ENCODE peak calls at places on chromosomes 6 and 20, in five cellular contexts. M is breast epithelium, U is tibial nerve, J is ovary, Y is esophagus muscularis mucosa. B is an unnamed sample.
A peak's percentile ranks its signal among the peaks of the same experiment; 100 is the strongest.

GRCh38 chr6:158706369-158706982 is 56.6 kb downstream of the SYTL3 start:
- DNase-seq in U (peak; percentile 62), Y (no peak), M (no peak), J (peak; percentile 75), B (peak; percentile 88)

GRCh38 chr20:40797425-40797824 is 108.4 kb upstream of the MAFB start:
- DNase-seq in U (peak; percentile 16), M (no peak), Y (no peak), J (no peak), B (no peak)

GRCh38 chr6:15539722-15540270 is 123.0 kb downstream of the DTNBP1 start:
- DNase-seq in J (no peak), Y (no peak), M (no peak), U (no peak), B (no peak)

GRCh38 chr6:12233693-12234551 is 56.2 kb upstream of the EDN1 start:
- DNase-seq in M (no peak), Y (no peak), J (no peak), U (peak; percentile 78), B (no peak)

GRCh38 chr20:33377366-33377765 is 24.0 kb downstream of the CDK5RAP1 start:
- DNase-seq in M (no peak), U (no peak), Y (no peak), J (no peak), B (no peak)

GRCh38 chr20:56223352-56223751 is 25.2 kb upstream of the MC3R start:
- DNase-seq in M (no peak), Y (no peak), J (no peak), U (no peak), B (no peak)

GRCh38 chr20:50532231-50532630 is 22.0 kb downstream of the PTPN1 start:
- DNase-seq in U (no peak), J (no peak), Y (no peak), M (no peak), B (no peak)

GRCh38 chr6:82143041-82143481 is 104.5 kb downstream of the IBTK start:
- DNase-seq in Y (no peak), U (no peak), J (no peak), M (no peak), B (no peak)

GRCh38 chr20:51354769-51355319 is 187.7 kb downstream of the NFATC2 start:
- DNase-seq in Y (no peak), M (no peak), J (no peak), U (no peak), B (no peak)

DNA sequence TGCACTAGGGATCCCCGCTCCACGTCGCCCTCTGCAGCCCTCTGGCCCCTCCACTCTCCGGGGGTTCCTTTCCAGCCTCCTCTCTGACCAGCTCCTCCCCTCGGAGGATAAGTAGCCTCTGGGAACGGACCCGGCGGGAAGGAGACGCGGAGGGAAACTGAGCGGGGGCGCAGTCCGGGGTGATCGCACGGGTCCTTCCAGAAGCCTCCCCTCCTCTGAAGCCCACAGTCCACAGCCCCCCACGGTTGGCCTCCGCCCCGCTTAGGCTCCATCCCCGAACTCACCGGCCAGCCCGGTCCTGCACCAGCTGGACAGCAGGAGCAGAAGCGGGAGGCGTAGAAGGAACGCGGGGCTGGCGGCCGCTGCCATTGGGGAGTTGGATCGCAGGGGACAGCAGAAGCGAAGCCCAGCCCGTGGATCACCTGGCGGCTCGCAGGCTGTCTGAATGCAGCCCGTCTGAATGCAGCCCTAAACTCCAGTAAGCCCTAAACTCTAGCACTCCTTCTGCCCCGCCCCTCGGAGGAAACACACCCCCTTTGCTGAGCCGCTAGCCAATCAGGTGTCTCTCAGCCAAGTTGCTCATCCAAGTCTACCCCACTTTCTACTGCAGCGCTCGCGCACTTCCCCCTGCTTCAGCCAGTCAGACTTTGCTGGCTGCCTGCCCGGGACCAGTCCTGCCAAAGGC is at the start of gene RAET1G:
- DNase-seq in Y (peak; percentile 97), J (peak; percentile 93), U (peak; percentile 87), M (peak; percentile 87), B (peak; percentile 97)
- H3K4me3 ChIP-seq in Y (peak within 1 kb of the TSS; percentile 54), J (peak within 1 kb of the TSS; percentile 47), U (peak within 1 kb of the TSS; percentile 9), M (peak within 1 kb of the TSS; percentile 38), B (peak within 1 kb of the TSS; percentile 17)

GRCh38 chr20:60365063-60365640 is 406.9 kb downstream of the CDH26 start:
- DNase-seq in J (no peak), M (no peak), Y (no peak), U (no peak), B (no peak)
- TF ChIP-seq CTCF in J (no peak), M (no peak), Y (no peak), U (no peak), B (no peak)

GRCh38 chr6:32894085-32895005 is 40.4 kb downstream of the PSMB9 start:
- DNase-seq in J (peak; percentile 92), M (peak; percentile 94), Y (peak; percentile 98), U (peak; percentile 98), B (peak; percentile 99)

GRCh38 chr6:32895006-32895345 is 41.0 kb downstream of the PSMB9 start:
- DNase-seq in M (no peak), U (no peak), J (no peak), Y (no peak), B (no peak)
- TF ChIP-seq POLR2A in M (no peak), U (no peak), J (no peak), Y (no peak), B (no peak)

GRCh38 chr6:16737389-16737788 is 23.9 kb downstream of the ATXN1 start:
- DNase-seq in Y (no peak), M (no peak), J (no peak), U (no peak), B (no peak)
- H3K4me3 ChIP-seq in Y (no peak overlapping the region), M (no peak overlapping the region), J (no peak overlapping the region), U (no peak overlapping the region), B (no peak overlapping the region)

DNA sequence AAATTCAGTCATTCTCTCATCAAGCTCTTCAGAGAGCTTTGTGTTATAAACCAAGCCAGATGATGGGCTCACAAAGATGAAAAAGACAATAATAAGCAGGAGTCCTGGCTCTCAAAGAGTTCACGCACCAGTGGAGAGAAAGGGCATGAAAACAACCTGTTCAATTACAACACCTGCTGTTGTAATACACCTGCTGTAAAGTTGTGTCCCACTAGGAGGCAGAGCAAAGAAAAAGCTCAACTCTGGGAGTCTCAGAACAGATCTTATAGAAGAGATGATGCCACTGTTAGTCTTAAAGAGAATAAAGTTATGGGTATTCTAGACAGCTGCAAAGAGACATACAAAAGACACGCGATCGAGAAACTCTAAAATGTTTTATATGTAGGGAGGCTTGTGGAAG is 100.6 kb downstream of the DCDC2 start:
- DNase-seq in Y (no peak), U (no peak), M (no peak), J (no peak), B (no peak)
- TF ChIP-seq CTCF in Y (no peak), U (no peak), M (no peak), J (no peak), B (no peak)

GRCh38 chr6:149942461-149942829 is 631 bp downstream of the ULBP2 start:
- DNase-seq in Y (no peak), J (no peak), U (no peak), M (no peak), B (no peak)
- TF ChIP-seq POLR2A in Y (no peak), J (no peak), U (no peak), M (no peak), B (no peak)

GRCh38 chr6:150713876-150714275 is 114.2 kb downstream of the PLEKHG1 start:
- DNase-seq in J (no peak), M (no peak), U (no peak), Y (no peak), B (no peak)
- H3K4me3 ChIP-seq in J (no peak overlapping the region), M (no peak overlapping the region), U (no peak overlapping the region), Y (no peak overlapping the region), B (no peak overlapping the region)

DNA sequence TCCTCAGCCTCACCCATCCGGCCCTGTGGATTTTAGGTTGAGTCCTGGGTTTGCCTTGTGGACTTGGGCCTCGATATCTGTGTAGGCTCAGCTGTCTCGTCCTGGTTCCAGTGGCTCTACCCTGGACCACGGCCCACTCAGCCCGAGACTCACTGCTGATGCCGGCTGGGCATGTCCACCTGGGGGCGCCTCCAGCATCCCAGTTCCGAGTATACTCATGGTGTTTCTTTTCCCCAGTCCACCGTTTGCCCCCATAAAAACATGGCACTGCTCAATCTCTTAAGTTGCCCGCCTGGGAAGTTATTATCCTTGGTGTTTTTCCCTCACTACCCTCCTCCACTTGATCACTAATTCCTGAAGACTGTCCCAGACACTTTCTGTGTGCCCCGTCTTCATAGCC is 99.1 kb downstream of the ARID1B start:
- DNase-seq in M (no peak), U (no peak), Y (no peak), J (no peak), B (no peak)
- TF ChIP-seq CTCF in M (no peak), U (no peak), Y (peak; percentile 28), J (no peak), B (no peak)

DNA sequence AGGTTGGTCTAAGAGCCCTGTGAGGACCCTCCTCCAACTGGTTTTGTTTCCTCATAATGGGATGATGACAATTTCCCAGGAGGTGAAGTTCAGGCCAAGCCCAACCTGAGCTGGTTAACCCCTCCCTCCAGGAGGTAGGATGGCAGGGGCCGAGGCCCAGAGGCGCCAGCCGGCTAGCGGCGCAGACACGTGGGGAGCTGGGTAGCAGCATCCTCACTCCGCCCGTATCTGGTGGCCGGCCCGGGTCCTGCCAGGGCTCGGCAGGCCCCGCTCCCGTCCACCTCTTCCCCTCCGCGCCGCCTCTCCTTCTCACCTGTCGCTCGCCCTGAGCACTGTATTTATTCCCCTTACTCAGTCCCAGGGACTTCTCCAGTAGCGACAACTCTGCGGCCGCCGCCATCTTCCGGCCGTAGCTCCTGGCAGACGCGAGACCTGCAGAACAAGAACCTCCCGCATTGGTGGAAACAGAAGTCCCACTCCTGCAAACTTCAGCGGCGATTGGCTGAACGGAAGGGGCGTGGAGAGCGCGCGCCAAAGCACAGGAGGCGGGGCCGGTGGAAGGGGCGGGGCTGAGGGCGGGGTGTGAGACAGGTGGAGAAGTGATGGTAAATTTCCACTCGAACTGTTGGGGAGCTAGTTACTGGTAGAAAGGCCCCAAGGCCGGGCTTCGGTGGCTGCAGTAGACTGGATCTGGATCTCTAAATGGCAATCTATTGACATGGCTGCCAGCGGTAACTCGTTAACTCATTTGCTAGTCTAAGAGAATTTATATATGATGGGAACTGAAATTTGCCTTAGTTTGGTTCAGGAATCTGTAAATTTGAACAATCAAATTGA is at the start of gene EEF1E1:
- DNase-seq in Y (peak; percentile 98), M (peak; percentile 96), J (peak; percentile 91), U (peak; percentile 94), B (peak; percentile 94)
- TF ChIP-seq POLR2A in Y (no peak), M (no peak), J (peak; percentile 37), U (peak; percentile 38), B (no peak)

DNA sequence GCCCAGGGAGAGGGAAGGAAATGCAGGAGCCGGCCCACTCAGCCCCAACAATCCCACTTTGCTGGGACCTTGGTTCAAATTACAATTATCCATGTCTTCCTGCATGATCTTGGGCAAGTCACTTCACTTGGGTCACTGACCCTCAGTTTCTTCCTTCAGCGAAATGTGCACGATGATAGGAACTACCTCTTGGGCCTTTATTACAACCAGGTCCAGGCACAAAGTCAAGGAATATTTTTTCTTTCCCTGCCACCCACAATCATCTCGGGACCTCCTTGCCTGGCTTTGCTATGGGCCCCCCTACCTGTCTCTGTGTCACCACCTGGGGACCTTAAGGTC is 358 bp upstream of the PLTP start:
- DNase-seq in M (no peak), Y (no peak), J (no peak), U (no peak), B (no peak)
- H3K4me3 ChIP-seq in M (peak overlapping the region; percentile 58), Y (peak overlapping the region; percentile 57), J (peak overlapping the region; percentile 62), U (peak overlapping the region; percentile 40), B (no peak overlapping the region)